ENCODE peak calls at places on chromosomes 6 and 20, in five cellular contexts. T is stimulated activated naive CD4-positive, alpha-beta T cell; N is AG20443; F is activated T-cell treated with anti-CD3 and anti-CD28 coated beads for 4 hours; A is KBM-7. O is an unnamed sample.

GRCh38 chr6:154526997-154527396 is 16.5 kb upstream of the CNKSR3 start:
- DNase-seq in T (no peak), N (no peak), F (no peak), A (no peak), O (no peak)

GRCh38 chr6:5584072-5584471 is 322.8 kb downstream of the FARS2 start:
- DNase-seq in T (no peak), N (peak), F (no peak), A (no peak), O (no peak)

GRCh38 chr6:141562181-141562800 is 570.4 kb upstream of the GJE1 start:
- DNase-seq in T (no peak), N (peak), F (no peak), A (peak), O (peak)

GRCh38 chr6:168088161-168089106 is 9.4 kb upstream of the FRMD1 start:
- DNase-seq in T (no peak), N (peak), F (no peak), A (no peak), O (peak)

GRCh38 chr6:12203001-12203400 is 87.2 kb upstream of the EDN1 start:
- DNase-seq in T (no peak), N (no peak), F (no peak), A (no peak), O (no peak)

GRCh38 chr6:168441434-168442391 is 729 bp downstream of the SMOC2 start:
- DNase-seq in T (no peak), N (no peak), F (no peak), A (no peak), O (peak)

GRCh38 chr20:37575884-37576283 is 48.2 kb upstream of the BLCAP start:
- DNase-seq in T (no peak), N (no peak), F (no peak), A (peak), O (peak)

GRCh38 chr6:157528931-157529653 is 148.1 kb downstream of the ZDHHC14 start:
- DNase-seq in T (no peak), N (no peak), F (no peak), A (peak), O (no peak)